ENCODE peak calls at places on chromosomes 5 and 9, in seven cellular contexts. M is A549, K is AG04450, U is cardiac muscle cell, B is endothelial cell, W is H1, L is hepatocyte. A is an unnamed sample.
A peak's percentile ranks its signal among the peaks of the same experiment; 100 is the strongest.

GRCh38 chr5:146952168-146952567 is 73.6 kb upstream of the PPP2R2B start:
- DNase-seq in K (no peak), M (no peak), W (no peak), L (no peak), U (no peak), B (no peak), A (no peak)

GRCh38 chr5:89313804-89314588 is 431.0 kb upstream of the MEF2C start:
- DNase-seq in K (peak; percentile 69), W (no peak), B (no peak), L (peak; percentile 11), M (no peak), U (peak; percentile 62), A (peak; percentile 77)

GRCh38 chr5:100464418-100464817 is 70.8 kb upstream of the FAM174A start:
- DNase-seq in L (peak; percentile 15), W (no peak), U (no peak), K (peak; percentile 7), M (peak; percentile 2), B (no peak), A (peak; percentile 38)

GRCh38 chr9:134043531-134043988 is 18.3 kb downstream of the BRD3OS start:
- DNase-seq in B (no peak), U (no peak), M (no peak), K (no peak), W (no peak), L (no peak), A (no peak)

GRCh38 chr9:79623799-79624721 is 52.3 kb downstream of the TLE4 start:
- DNase-seq in U (no peak), B (peak; percentile 57), M (peak; percentile 49), L (peak; percentile 31), K (no peak), W (no peak), A (no peak)

GRCh38 chr5:158976035-158976434 is 123.7 kb downstream of the EBF1 start:
- DNase-seq in M (peak; percentile 33), W (no peak), U (no peak), K (peak; percentile 39), L (no peak), B (no peak), A (peak; percentile 91)

GRCh38 chr9:96875460-96876142 is 21.3 kb upstream of the ZNF782 start:
- DNase-seq in K (peak; percentile 43), U (peak; percentile 98), W (peak; percentile 91), B (peak; percentile 77), L (peak; percentile 92), M (peak; percentile 91), A (peak; percentile 72)

GRCh38 chr5:78929833-78930232 is 55.3 kb downstream of the ARSB start:
- DNase-seq in B (no peak), K (no peak), M (no peak), L (no peak), W (no peak), U (no peak), A (no peak)

GRCh38 chr5:157598350-157598936 is 22.9 kb upstream of the ADAM19 start:
- DNase-seq in W (no peak), L (no peak), U (no peak), K (no peak), B (no peak), M (no peak), A (no peak)

GRCh38 chr5:170773031-170773985 is 10.2 kb upstream of the GABRP start:
- DNase-seq in B (no peak), M (no peak), U (no peak), K (no peak), W (no peak), L (no peak), A (no peak)

GRCh38 chr9:35342221-35342620 is 147.7 kb upstream of the RUSC2 start:
- DNase-seq in B (no peak), W (no peak), M (no peak), K (no peak), U (no peak), L (no peak), A (no peak)

GRCh38 chr5:72010395-72010794 is 96.9 kb upstream of the MAP1B start:
- DNase-seq in W (no peak), M (no peak), L (no peak), U (no peak), K (no peak), B (no peak), A (no peak)

GRCh38 chr9:74609671-74610416 is 112.7 kb downstream of the RORB start:
- DNase-seq in L (no peak), M (peak; percentile 5), B (no peak), U (no peak), K (no peak), W (no peak), A (no peak)

GRCh38 chr9:95003694-95004451 is 277.4 kb downstream of the AOPEP start:
- DNase-seq in B (peak; percentile 53), W (no peak), K (no peak), U (peak; percentile 55), M (peak; percentile 80), L (peak; percentile 76), A (no peak)

GRCh38 chr9:96087669-96088299 is 212.3 kb downstream of the ERCC6L2 start:
- DNase-seq in U (no peak), L (peak; percentile 73), K (no peak), B (no peak), W (peak; percentile 19), M (peak; percentile 89), A (no peak)

GRCh38 chr9:38025166-38025565 is 43.9 kb downstream of the SHB start:
- DNase-seq in M (no peak), B (peak; percentile 23), W (no peak), K (no peak), L (no peak), U (no peak), A (no peak)
- TF ChIP-seq CTCF in M (no peak), B (peak; percentile 35), W (peak; percentile 33), K (peak; percentile 16), L (no peak), U (no peak), A (peak; percentile 34)

GRCh38 chr9:98536542-98537173 is 172.1 kb downstream of the GABBR2 start:
- DNase-seq in L (peak; percentile 28), B (peak; percentile 26), U (no peak), K (no peak), W (peak; percentile 15), M (peak; percentile 29), A (no peak)

GRCh38 chr9:98539954-98540353 is 168.8 kb downstream of the GABBR2 start:
- DNase-seq in W (no peak), B (no peak), K (no peak), U (no peak), M (no peak), L (no peak), A (peak; percentile 57)

GRCh38 chr9:98538626-98539031 is 170.1 kb downstream of the GABBR2 start:
- DNase-seq in B (no peak), U (no peak), K (no peak), L (no peak), W (no peak), M (no peak), A (no peak)

GRCh38 chr9:98540476-98540875 is 168.3 kb downstream of the GABBR2 start:
- DNase-seq in U (no peak), B (no peak), K (no peak), L (no peak), M (no peak), W (no peak), A (no peak)

DNA sequence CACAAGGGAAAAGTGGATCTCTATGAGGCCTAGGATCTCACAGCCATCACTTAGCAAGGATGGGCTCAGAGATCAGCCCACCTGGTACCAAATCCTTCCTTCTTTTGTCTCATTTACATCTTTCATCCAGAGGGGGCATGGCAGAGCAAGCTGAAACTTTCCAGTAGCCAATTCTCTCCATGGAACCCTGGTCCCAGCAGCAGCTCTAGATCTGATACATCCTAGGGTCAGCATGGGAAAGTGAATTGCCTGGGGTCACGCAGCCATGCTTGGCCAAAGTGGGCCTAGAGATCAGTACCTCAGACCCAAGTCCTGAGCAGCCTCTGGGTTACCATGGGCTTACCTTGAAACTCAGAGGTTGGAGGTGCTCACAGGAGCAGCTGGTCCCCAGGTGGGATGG is 170.5 kb downstream of the GABBR2 start:
- DNase-seq in U (no peak), W (no peak), M (no peak), K (no peak), L (no peak), B (no peak), A (no peak)
- TF ChIP-seq CTCF in U (peak; percentile 14), W (no peak), M (no peak), K (no peak), L (no peak), B (no peak), A (no peak)

GRCh38 chr5:69494481-69494880 is 1.9 kb downstream of the OCLN start:
- DNase-seq in B (no peak), U (no peak), K (no peak), L (no peak), M (no peak), W (no peak), A (no peak)

GRCh38 chr5:69493235-69493925 is 790 bp downstream of the OCLN start:
- DNase-seq in B (peak; percentile 38), M (peak; percentile 51), K (no peak), W (no peak), U (peak; percentile 39), L (peak; percentile 72), A (no peak)

GRCh38 chr5:69491838-69492390 is 676 bp upstream of the OCLN start:
- DNase-seq in U (no peak), L (no peak), K (no peak), W (no peak), M (no peak), B (no peak), A (no peak)

GRCh38 chr5:69491027-69491426 is 1.6 kb upstream of the OCLN start:
- DNase-seq in U (no peak), L (no peak), B (no peak), K (no peak), M (no peak), W (no peak), A (no peak)

GRCh38 chr5:69492391-69493234 is at the start of gene OCLN:
- DNase-seq in L (peak; percentile 90), K (no peak), U (peak; percentile 72), W (peak; percentile 74), M (peak; percentile 79), B (peak; percentile 69), A (no peak)
- TF ChIP-seq CTCF in L (no peak), K (no peak), U (no peak), W (no peak), M (no peak), B (no peak), A (no peak)

GRCh38 chr5:172002840-172003512 is 3.5 kb downstream of the FBXW11 start:
- DNase-seq in U (no peak), K (no peak), W (no peak), L (no peak), M (no peak), B (no peak), A (no peak)

GRCh38 chr5:172003750-172004149 is 2.7 kb downstream of the FBXW11 start:
- DNase-seq in U (no peak), B (no peak), W (no peak), L (no peak), K (no peak), M (no peak), A (no peak)

GRCh38 chr5:172004824-172005237 is 1.6 kb downstream of the FBXW11 start:
- DNase-seq in L (no peak), U (no peak), B (no peak), M (peak; percentile 17), W (no peak), K (no peak), A (no peak)

GRCh38 chr5:171999877-172000276 is 6.6 kb downstream of the FBXW11 start:
- DNase-seq in B (no peak), K (no peak), L (no peak), M (no peak), W (no peak), U (no peak), A (no peak)

GRCh38 chr5:172002310-172002709 is 4.1 kb downstream of the FBXW11 start:
- DNase-seq in K (no peak), M (peak; percentile 35), L (no peak), W (no peak), B (no peak), U (peak; percentile 41), A (no peak)
- TF ChIP-seq CTCF in K (peak; percentile 56), M (peak; percentile 32), L (peak; percentile 35), W (no peak), B (peak; percentile 31), U (peak; percentile 49), A (peak; percentile 54)

GRCh38 chr5:5340206-5340729 is 82.2 kb upstream of the ICE1 start:
- DNase-seq in L (peak; percentile 90), K (peak; percentile 49), U (no peak), B (peak; percentile 37), M (peak; percentile 94), W (peak; percentile 47), A (peak; percentile 91)
- TF ChIP-seq CTCF in L (peak; percentile 68), K (peak; percentile 62), U (peak; percentile 57), B (no peak), M (peak; percentile 60), W (peak; percentile 37), A (peak; percentile 73)

A was measured in astrocyte of the cerebellum.